ENCODE peak calls at places on chromosomes 3 and 15, in six cellular contexts. R is neuronal stem cell, N is mesendoderm, M is mesenchymal stem cell, W is IMR-90, J is H1. D is an unnamed sample.

GRCh38 chr3:186452517-186452916 is 90.5 kb upstream of the DGKG start:
- DNase-seq in W (peak; percentile 80), N (peak; percentile 27), M (peak; percentile 87), R (no peak), J (peak; percentile 32), D (no peak)

GRCh38 chr3:184566441-184567414 is 5.1 kb downstream of the EPHB3 start:
- DNase-seq in W (no peak), N (no peak), J (no peak), R (no peak), M (no peak), D (no peak)

GRCh38 chr3:196082471-196082971 is 631 bp upstream of the TFRC start:
- DNase-seq in N (no peak), W (peak; percentile 7), J (no peak), M (no peak), R (no peak), D (no peak)

GRCh38 chr3:81326245-81326644 is 435.2 kb downstream of the GBE1 start:
- DNase-seq in N (no peak), J (no peak), R (no peak), M (no peak), W (no peak), D (no peak)

GRCh38 chr3:157103280-157103679 is 56.7 kb downstream of the CCNL1 start:
- DNase-seq in N (no peak), J (no peak), M (no peak), R (no peak), W (no peak), D (no peak)

GRCh38 chr15:100558771-100559254 is 30.1 kb upstream of the CERS3 start:
- DNase-seq in R (no peak), J (no peak), M (no peak), W (no peak), N (no peak), D (no peak)

GRCh38 chr3:181694805-181695660 is 16.7 kb upstream of the SOX2 start:
- DNase-seq in M (no peak), J (peak; percentile 85), R (no peak), W (no peak), N (peak; percentile 74), D (peak; percentile 70)

GRCh38 chr3:139433089-139433488 is 43.2 kb downstream of the RBP2 start:
- DNase-seq in N (no peak), J (no peak), M (no peak), W (no peak), R (no peak), D (no peak)

GRCh38 chr3:51681453-51681852 is 10.4 kb downstream of the TEX264 start:
- DNase-seq in W (peak; percentile 8), J (no peak), M (no peak), N (no peak), R (no peak), D (no peak)

GRCh38 chr15:93042691-93043378 is 46.2 kb downstream of the RGMA start:
- DNase-seq in R (no peak), W (no peak), M (no peak), N (no peak), J (no peak), D (no peak)

GRCh38 chr3:149162007-149162406 is 32.6 kb downstream of the HPS3 start:
- DNase-seq in R (no peak), N (no peak), J (no peak), W (no peak), M (no peak), D (no peak)

GRCh38 chr15:48132874-48133273 is 12.1 kb downstream of the SLC24A5 start:
- DNase-seq in J (no peak), W (no peak), N (no peak), M (no peak), R (no peak), D (no peak)

GRCh38 chr3:46894256-46894655 is 16.7 kb downstream of the PTH1R start:
- DNase-seq in J (no peak), M (no peak), N (no peak), R (no peak), W (no peak), D (no peak)

GRCh38 chr3:17070560-17070959 is 185.8 kb downstream of the PLCL2 start:
- DNase-seq in R (no peak), W (peak; percentile 39), M (peak; percentile 29), N (peak; percentile 71), J (no peak), D (peak; percentile 59)

GRCh38 chr15:33068531-33068990 is 126.0 kb downstream of the FMN1 start:
- DNase-seq in J (no peak), N (peak; percentile 78), W (no peak), R (no peak), M (peak; percentile 17), D (peak; percentile 53)

GRCh38 chr3:11661827-11662226 is 18.1 kb upstream of the VGLL4 start:
- DNase-seq in W (peak; percentile 80), R (no peak), J (no peak), N (no peak), M (peak; percentile 44), D (no peak)

GRCh38 chr3:195613468-195614069 is 29.8 kb upstream of the APOD start:
- DNase-seq in W (peak; percentile 6), R (no peak), J (no peak), M (no peak), N (no peak), D (no peak)

GRCh38 chr3:141288331-141288990 is 56.8 kb downstream of the PXYLP1 start:
- DNase-seq in J (no peak), M (no peak), R (no peak), W (no peak), N (no peak), D (no peak)

GRCh38 chr3:188531210-188531609 is 377.3 kb downstream of the LPP start:
- DNase-seq in N (no peak), W (peak; percentile 59), J (no peak), M (peak; percentile 37), R (no peak), D (no peak)

GRCh38 chr3:42097166-42097946 is 6.2 kb downstream of the TRAK1 start:
- DNase-seq in M (peak; percentile 61), R (no peak), N (no peak), W (peak; percentile 86), J (no peak), D (no peak)

GRCh38 chr3:63687569-63688233 is 35.2 kb downstream of the SNTN start:
- DNase-seq in M (no peak), J (no peak), N (peak; percentile 13), R (peak; percentile 91), W (no peak), D (no peak)

GRCh38 chr3:59502806-59503205 is 453.0 kb upstream of the CFAP20DC start:
- DNase-seq in R (no peak), J (no peak), M (peak; percentile 89), N (no peak), W (peak; percentile 95), D (no peak)

GRCh38 chr3:49914906-49915305 is 11.2 kb upstream of the MST1R start:
- DNase-seq in J (no peak), N (no peak), M (no peak), R (no peak), W (no peak), D (no peak)

GRCh38 chr15:92821491-92822116 is 78.5 kb upstream of the CHD2 start:
- DNase-seq in M (no peak), W (peak; percentile 49), R (no peak), N (peak; percentile 80), J (no peak), D (no peak)

GRCh38 chr3:98733778-98734281 is 29.3 kb upstream of the ST3GAL6 start:
- DNase-seq in J (no peak), W (no peak), M (peak; percentile 47), N (peak; percentile 32), R (peak; percentile 8), D (no peak)

GRCh38 chr3:98734311-98734710 is 28.8 kb upstream of the ST3GAL6 start:
- DNase-seq in R (no peak), M (peak; percentile 36), W (no peak), N (no peak), J (no peak), D (no peak)

GRCh38 chr3:98732239-98733054 is 30.7 kb upstream of the ST3GAL6 start:
- DNase-seq in M (peak; percentile 60), N (peak; percentile 89), R (peak; percentile 56), W (no peak), J (peak; percentile 84), D (peak; percentile 72)

GRCh38 chr3:98731720-98732238 is 31.4 kb upstream of the ST3GAL6 start:
- DNase-seq in W (no peak), J (no peak), N (no peak), M (peak; percentile 4), R (peak; percentile 2), D (no peak)

GRCh38 chr3:98733055-98733777 is 29.9 kb upstream of the ST3GAL6 start:
- DNase-seq in R (peak; percentile 48), N (peak; percentile 66), W (no peak), M (peak; percentile 56), J (peak; percentile 77), D (no peak)
- H2BK15ac ChIP-seq in R (peak overlapping the region; percentile 65), N (no peak overlapping the region), W (peak overlapping the region; percentile 32), M (peak overlapping the region; percentile 80), J (no peak overlapping the region), D (no peak overlapping the region)

GRCh38 chr3:9725775-9726174 is 5.8 kb upstream of the BRPF1 start:
- DNase-seq in J (no peak), R (no peak), N (no peak), W (no peak), M (no peak), D (no peak)
- H2BK15ac ChIP-seq in J (no peak overlapping the region), R (no peak overlapping the region), N (no peak overlapping the region), W (no peak overlapping the region), M (no peak overlapping the region), D (no peak overlapping the region)

GRCh38 chr3:169966086-169966950 is at the start of gene SEC62:
- DNase-seq in R (peak; percentile 93), M (peak; percentile 92), J (peak; percentile 98), W (peak; percentile 88), N (peak; percentile 97), D (peak; percentile 95)

GRCh38 chr3:169965562-169965961 is 1.0 kb upstream of the SEC62 start:
- DNase-seq in N (no peak), M (no peak), W (no peak), J (no peak), R (no peak), D (no peak)

GRCh38 chr3:169969696-169970095 is 3.1 kb downstream of the SEC62 start:
- DNase-seq in N (no peak), J (no peak), W (no peak), R (no peak), M (no peak), D (no peak)

GRCh38 chr3:169968224-169968623 is 1.6 kb downstream of the SEC62 start:
- DNase-seq in R (no peak), W (no peak), J (no peak), N (no peak), M (no peak), D (no peak)

GRCh38 chr3:169966951-169967915 is 626 bp downstream of the SEC62 start:
- DNase-seq in W (peak; percentile 49), M (peak; percentile 76), N (peak; percentile 67), J (no peak), R (peak; percentile 65), D (no peak)
- H2BK15ac ChIP-seq in W (no peak overlapping the region), M (no peak overlapping the region), N (no peak overlapping the region), J (no peak overlapping the region), R (no peak overlapping the region), D (no peak overlapping the region)

GRCh38 chr3:192273001-192273400 is 454.3 kb downstream of the FGF12 start:
- DNase-seq in R (no peak), J (no peak), M (no peak), W (no peak), N (no peak), D (no peak)

GRCh38 chr3:192281207-192281880 is 446.0 kb downstream of the FGF12 start:
- DNase-seq in N (no peak), W (no peak), R (no peak), M (no peak), J (no peak), D (no peak)

GRCh38 chr3:192273611-192274010 is 453.7 kb downstream of the FGF12 start:
- DNase-seq in M (no peak), W (no peak), R (no peak), N (no peak), J (no peak), D (no peak)

GRCh38 chr3:192275741-192276355 is 451.5 kb downstream of the FGF12 start:
- DNase-seq in R (no peak), J (no peak), N (no peak), W (peak; percentile 14), M (peak; percentile 4), D (no peak)
- H2BK15ac ChIP-seq in R (no peak overlapping the region), J (no peak overlapping the region), N (no peak overlapping the region), W (no peak overlapping the region), M (no peak overlapping the region), D (no peak overlapping the region)

D was measured in H9.